ENCODE peak calls at places on chromosome 4, in seven cellular contexts. D is spleen, N is sigmoid colon, S is upper lobe of left lung, P is HL-60, I is breast epithelium, G is Panc1. B is an unnamed sample.
A peak's percentile ranks its signal among the peaks of the same experiment; 100 is the strongest.

GRCh38 chr4:121913667-121914066 is 38.2 kb downstream of the TRPC3 start:
- DNase-seq in I (no peak), G (no peak), S (no peak), D (no peak), P (no peak), N (no peak), B (no peak)

GRCh38 chr4:122548452-122548851 is 72.4 kb downstream of the IL21 start:
- DNase-seq in D (no peak), S (no peak), G (no peak), I (no peak), N (no peak), P (no peak), B (no peak)

GRCh38 chr4:39151120-39151713 is 31.1 kb upstream of the WDR19 start:
- DNase-seq in D (no peak), S (no peak), G (no peak), N (no peak), P (no peak), I (no peak), B (no peak)

GRCh38 chr4:144223129-144223528 is 82.6 kb upstream of the GYPA start:
- DNase-seq in S (no peak), N (no peak), P (no peak), I (no peak), D (no peak), G (no peak), B (no peak)

GRCh38 chr4:66736593-66736992 is 808.7 kb downstream of the CENPC start:
- DNase-seq in I (peak; percentile 17), S (no peak), G (no peak), D (no peak), P (no peak), N (no peak), B (no peak)

GRCh38 chr4:7661066-7661748 is 226.5 kb upstream of the PSAPL1 start:
- DNase-seq in N (no peak), G (no peak), P (no peak), D (peak; percentile 51), I (no peak), S (no peak), B (no peak)

GRCh38 chr4:87838207-87838606 is 5.4 kb downstream of the MEPE start:
- DNase-seq in S (no peak), D (no peak), G (no peak), I (no peak), P (no peak), N (no peak), B (peak; percentile 48)

GRCh38 chr4:123488916-123489315 is 92.3 kb downstream of the SPRY1 start:
- DNase-seq in D (no peak), G (no peak), I (no peak), N (no peak), P (peak; percentile 35), S (no peak), B (no peak)

GRCh38 chr4:134740290-134740689 is 538.7 kb upstream of the PABPC4L start:
- DNase-seq in P (no peak), N (no peak), S (no peak), D (no peak), G (no peak), I (no peak), B (no peak)

GRCh38 chr4:2061208-2062131 is 2.3 kb downstream of the NAT8L start:
- DNase-seq in S (no peak), P (no peak), N (no peak), D (no peak), G (no peak), I (no peak), B (no peak)

GRCh38 chr4:139872274-139872673 is 206.7 kb downstream of the MGST2 start:
- DNase-seq in I (no peak), D (no peak), P (peak; percentile 76), G (peak; percentile 50), N (no peak), S (no peak), B (no peak)

GRCh38 chr4:82031386-82031785 is 342.4 kb downstream of the HNRNPD start:
- DNase-seq in G (no peak), S (no peak), I (no peak), P (no peak), D (no peak), N (no peak), B (no peak)

GRCh38 chr4:16230308-16230707 is 4.0 kb upstream of the TAPT1 start:
- DNase-seq in N (no peak), G (no peak), I (no peak), P (no peak), D (no peak), S (no peak), B (no peak)

GRCh38 chr4:88054229-88054628 is 46.8 kb downstream of the PKD2 start:
- DNase-seq in N (no peak), S (no peak), G (no peak), P (no peak), I (no peak), D (no peak), B (no peak)

GRCh38 chr4:55116450-55116849 is 8.9 kb downstream of the KDR start:
- DNase-seq in G (no peak), P (no peak), I (no peak), D (no peak), S (no peak), N (no peak), B (no peak)

GRCh38 chr4:38177792-38178665 is 217.8 kb downstream of the PTTG2 start:
- DNase-seq in I (no peak), N (peak; percentile 85), P (peak; percentile 51), S (peak; percentile 94), G (no peak), D (peak; percentile 86), B (no peak)

GRCh38 chr4:155208258-155209054 is at the start of gene NPY2R:
- DNase-seq in P (no peak), S (no peak), G (no peak), D (peak; percentile 69), N (peak; percentile 56), I (no peak), B (peak; percentile 67)

GRCh38 chr4:48681856-48682255 is 98.2 kb downstream of the FRYL start:
- DNase-seq in D (no peak), S (no peak), N (no peak), I (no peak), P (no peak), G (no peak), B (peak; percentile 41)

GRCh38 chr4:152246659-152247058 is 289.2 kb downstream of the FBXW7 start:
- DNase-seq in S (no peak), N (no peak), D (no peak), G (no peak), I (no peak), P (no peak), B (no peak)

GRCh38 chr4:177190995-177191568 is 118.6 kb upstream of the NEIL3 start:
- DNase-seq in D (no peak), G (no peak), P (no peak), I (no peak), N (no peak), S (no peak), B (peak; percentile 3)

GRCh38 chr4:154464654-154465053 is 26.9 kb downstream of the DCHS2 start:
- DNase-seq in G (no peak), D (no peak), S (no peak), N (no peak), I (no peak), P (no peak), B (no peak)

GRCh38 chr4:38230121-38230728 is 270.0 kb downstream of the PTTG2 start:
- DNase-seq in S (no peak), P (no peak), I (no peak), D (no peak), N (no peak), G (no peak), B (no peak)

GRCh38 chr4:58961925-58962324 is 1851.7 kb upstream of the IGFBP7 start:
- DNase-seq in I (no peak), D (no peak), S (no peak), G (no peak), N (no peak), P (no peak), B (no peak)

DNA sequence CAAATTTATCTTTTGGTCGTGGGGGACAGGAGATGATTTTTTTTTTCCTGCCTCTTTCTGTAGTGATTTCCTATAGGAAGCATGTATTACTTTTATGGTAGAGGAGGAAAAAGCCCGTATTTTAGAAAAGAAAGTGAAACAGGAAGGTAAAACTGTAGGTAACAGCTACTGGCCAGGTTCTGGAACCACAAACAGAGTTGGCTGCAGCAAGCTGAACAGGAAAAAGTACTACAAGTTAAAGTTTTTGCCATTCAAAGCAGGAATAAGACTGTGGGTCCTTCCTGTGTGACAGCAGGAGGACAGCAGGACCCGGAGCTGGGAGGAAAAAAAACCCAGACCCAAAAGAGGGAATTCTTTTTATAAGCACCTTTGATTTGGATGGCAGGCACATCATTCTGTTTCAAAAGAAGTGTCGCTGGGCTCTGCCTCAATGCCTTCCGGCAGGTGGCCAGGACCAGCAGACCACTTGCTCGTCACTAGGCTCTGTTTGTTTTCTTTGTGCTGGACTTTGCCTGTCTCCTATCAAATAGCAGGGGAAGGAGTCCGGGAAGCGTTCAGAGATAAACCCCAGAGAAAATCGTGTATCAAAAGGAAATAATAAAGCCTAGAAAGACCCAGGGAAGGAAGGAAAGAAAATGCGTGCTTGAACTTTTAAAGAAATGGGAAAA is 277.9 kb downstream of the ADGRA3 start:
- DNase-seq in S (no peak), I (no peak), D (no peak), G (no peak), P (no peak), N (no peak), B (peak; percentile 5)
- H3K4me3 ChIP-seq in S (no peak overlapping the region), I (no peak overlapping the region), D (no peak overlapping the region), G (peak overlapping the region; percentile 4), P (no peak overlapping the region), N (no peak overlapping the region), B (no peak overlapping the region)

GRCh38 chr4:180960758-180961401 is 1282.3 kb upstream of the TENM3 start:
- DNase-seq in P (no peak), N (no peak), D (no peak), G (no peak), I (no peak), S (no peak), B (peak; percentile 13)
- TF ChIP-seq POLR2AphosphoS5 in P (no peak), N (no peak), D (no peak), G (no peak), I (no peak), S (no peak), B (no peak)

DNA sequence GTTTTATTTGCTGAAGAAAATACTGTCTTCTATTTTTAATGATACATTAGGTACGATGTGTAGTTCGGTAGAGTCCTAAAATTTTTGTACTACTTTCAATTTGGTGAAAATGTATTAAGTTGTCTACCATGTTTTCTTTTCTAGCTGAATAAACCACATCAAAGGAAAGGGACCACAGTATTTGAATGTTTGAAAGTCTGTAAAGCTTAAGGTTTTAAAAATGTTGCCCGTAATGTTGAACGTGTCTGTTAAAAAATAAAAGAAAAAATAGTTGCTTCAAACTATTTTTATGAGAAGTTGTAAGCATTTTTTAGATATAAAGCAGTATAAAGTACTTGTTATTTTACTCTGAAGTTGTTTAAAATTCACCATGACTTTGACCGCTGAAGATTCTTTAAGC is 3.2 kb downstream of the CDKN2AIP start:
- DNase-seq in I (no peak), S (no peak), D (no peak), G (no peak), P (no peak), N (no peak), B (no peak)
- H3K27ac ChIP-seq in I (no peak overlapping the region), S (no peak overlapping the region), D (no peak overlapping the region), G (no peak overlapping the region), P (no peak overlapping the region), N (no peak overlapping the region), B (no peak overlapping the region)

DNA sequence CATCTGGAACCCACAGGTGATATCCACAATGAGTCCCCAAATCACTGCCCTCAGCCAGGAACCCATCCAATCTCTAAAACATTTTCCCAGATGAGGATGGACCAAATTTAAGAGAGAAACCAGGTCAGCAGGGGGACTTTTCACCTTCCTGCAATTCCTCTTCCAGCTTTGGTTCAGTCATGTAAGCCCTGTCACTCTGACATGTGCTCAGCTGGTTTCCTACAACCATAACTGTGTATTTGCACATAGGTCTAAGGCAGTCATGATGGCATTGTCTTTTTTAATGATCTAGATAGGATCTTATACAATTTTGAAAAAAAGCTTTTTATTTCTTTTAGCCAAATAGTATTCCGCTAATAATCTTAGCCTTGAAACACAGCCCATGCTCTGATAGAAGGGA is 6.5 kb downstream of the CXXC4 start:
- DNase-seq in I (no peak), G (no peak), P (no peak), S (no peak), D (no peak), N (no peak), B (no peak)
- H3K4me3 ChIP-seq in I (no peak overlapping the region), G (no peak overlapping the region), P (no peak overlapping the region), S (no peak overlapping the region), D (no peak overlapping the region), N (no peak overlapping the region), B (no peak overlapping the region)

B was measured in GM23338.